ENCODE peak calls at places on chromosomes 13 and 19, in seven cellular contexts. R, Z, M, K, O, V and H are unnamed samples.

GRCh38 chr13:30908416-30908980 is 2.4 kb downstream of the MEDAG start:
- DNase-seq in R (no peak), Z (no peak), M (no peak), K (no peak), O (no peak), V (peak), H (no peak)

GRCh38 chr19:5627395-5627904 is 4.6 kb downstream of the SAFB start:
- DNase-seq in R (no peak), Z (no peak), M (peak), K (no peak), O (peak), V (peak), H (peak)

GRCh38 chr19:33203529-33203928 is 9.4 kb downstream of the LRP3 start:
- DNase-seq in R (no peak), Z (no peak), M (no peak), K (no peak), O (no peak), V (no peak), H (no peak)

GRCh38 chr13:51444922-51445321 is 7.9 kb downstream of the INTS6 start:
- DNase-seq in R (no peak), Z (no peak), M (no peak), K (no peak), O (peak), V (peak), H (no peak)

GRCh38 chr19:1013218-1013617 is 7.7 kb downstream of the TMEM259 start:
- DNase-seq in R (no peak), Z (no peak), M (no peak), K (no peak), O (no peak), V (no peak), H (no peak)

GRCh38 chr13:48496796-48497195 is 36.1 kb downstream of the RCBTB2 start:
- DNase-seq in R (no peak), Z (peak), M (no peak), K (no peak), O (no peak), V (no peak), H (no peak)

GRCh38 chr13:36820222-36820621 is 1.2 kb downstream of the RFXAP start:
- DNase-seq in R (no peak), Z (no peak), M (no peak), K (no peak), O (no peak), V (no peak), H (no peak)

GRCh38 chr19:46813570-46814358 is 25.4 kb upstream of the SLC1A5 start:
- DNase-seq in R (no peak), Z (peak), M (peak), K (no peak), O (no peak), V (peak), H (peak)

GRCh38 chr13:113843864-113844556 is 19.9 kb downstream of the GAS6 start:
- DNase-seq in R (no peak), Z (no peak), M (no peak), K (no peak), O (no peak), V (no peak), H (peak)

GRCh38 chr19:34269968-34270621 is 15.7 kb downstream of the GARRE1 start:
- DNase-seq in R (peak), Z (no peak), M (no peak), K (no peak), O (peak), V (peak), H (peak)

GRCh38 chr13:30394798-30395191 is 27.5 kb upstream of the UBE2L5 start:
- DNase-seq in R (peak), Z (no peak), M (no peak), K (no peak), O (no peak), V (peak), H (no peak)

GRCh38 chr13:51405176-51405575 is 47.7 kb downstream of the INTS6 start:
- DNase-seq in R (no peak), Z (no peak), M (no peak), K (no peak), O (no peak), V (no peak), H (no peak)

GRCh38 chr13:23618341-23618740 is 48.1 kb downstream of the TNFRSF19 start:
- DNase-seq in R (no peak), Z (no peak), M (no peak), K (no peak), O (no peak), V (peak), H (no peak)

GRCh38 chr13:20431687-20432384 is 93.8 kb downstream of the CRYL1 start:
- DNase-seq in R (no peak), Z (no peak), M (no peak), K (no peak), O (no peak), V (no peak), H (no peak)

GRCh38 chr19:6270822-6271221 is 9.0 kb downstream of the MLLT1 start:
- DNase-seq in R (no peak), Z (no peak), M (no peak), K (no peak), O (no peak), V (no peak), H (no peak)

GRCh38 chr13:98496239-98496668 is 80.7 kb downstream of the STK24 start:
- DNase-seq in R (no peak), Z (no peak), M (peak), K (no peak), O (no peak), V (peak), H (no peak)

GRCh38 chr19:16589917-16590316 is 17.7 kb upstream of the SLC35E1 start:
- DNase-seq in R (peak), Z (no peak), M (no peak), K (no peak), O (no peak), V (no peak), H (no peak)

GRCh38 chr13:41008349-41008980 is 10.7 kb downstream of the ELF1 start:
- DNase-seq in R (no peak), Z (no peak), M (no peak), K (no peak), O (no peak), V (peak), H (no peak)

GRCh38 chr19:16470911-16471811 is 609 bp downstream of the EPS15L1 start:
- DNase-seq in R (peak), Z (peak), M (no peak), K (peak), O (peak), V (peak), H (no peak)

GRCh38 chr19:39936622-39937021 is 2.2 kb upstream of the FCGBP start:
- DNase-seq in R (no peak), Z (no peak), M (no peak), K (no peak), O (no peak), V (no peak), H (no peak)

GRCh38 chr19:33320636-33321035 is 18.3 kb upstream of the CEBPA start:
- DNase-seq in R (no peak), Z (no peak), M (no peak), K (no peak), O (no peak), V (no peak), H (no peak)

GRCh38 chr13:43094901-43095300 is 71.5 kb downstream of the DNAJC15 start:
- DNase-seq in R (no peak), Z (no peak), M (no peak), K (no peak), O (no peak), V (no peak), H (no peak)

GRCh38 chr19:49347835-49348234 is 12.6 kb downstream of the CD37 start:
- DNase-seq in R (peak), Z (no peak), M (no peak), K (no peak), O (no peak), V (peak), H (no peak)